ENCODE peak calls at places on chromosome 9, in eight cellular contexts. One of them, this sample, is unnamed. For H3K36me3, the result is how much of the 10 kb centered on the place peaks cover.

GRCh38 chr9:89996106-89996505 is 391.3 kb downstream of the GADD45G start:
- DNase-seq in prostate gland: peak
- DNase-seq in stomach: no peak
- DNase-seq in K562: no peak
- DNase-seq in SK-N-SH: no peak
- DNase-seq in suprapubic skin: no peak
- DNase-seq in upper lobe of left lung: no peak
- DNase-seq in spleen: no peak
- DNase-seq in this sample: no peak

GRCh38 chr9:19690128-19690527 is 98.7 kb downstream of the SLC24A2 start:
- DNase-seq in prostate gland: no peak
- DNase-seq in spleen: no peak
- DNase-seq in K562: no peak
- DNase-seq in upper lobe of left lung: no peak
- DNase-seq in stomach: no peak
- DNase-seq in suprapubic skin: no peak
- DNase-seq in SK-N-SH: no peak
- DNase-seq in this sample: no peak

GRCh38 chr9:122844137-122844536 is 15.7 kb upstream of the PDCL start:
- DNase-seq in spleen: no peak
- DNase-seq in K562: no peak
- DNase-seq in prostate gland: no peak
- DNase-seq in SK-N-SH: no peak
- DNase-seq in stomach: no peak
- DNase-seq in upper lobe of left lung: no peak
- DNase-seq in suprapubic skin: no peak
- DNase-seq in this sample: no peak

GRCh38 chr9:33132249-33132772 is 34.8 kb downstream of the B4GALT1 start:
- DNase-seq in stomach: no peak
- DNase-seq in suprapubic skin: peak
- DNase-seq in prostate gland: no peak
- DNase-seq in upper lobe of left lung: no peak
- DNase-seq in spleen: peak
- DNase-seq in K562: no peak
- DNase-seq in SK-N-SH: no peak
- DNase-seq in this sample: peak

GRCh38 chr9:134850611-134851010 is 30.0 kb upstream of the FCN2 start:
- DNase-seq in SK-N-SH: no peak
- DNase-seq in stomach: no peak
- DNase-seq in spleen: peak
- DNase-seq in K562: no peak
- DNase-seq in prostate gland: no peak
- DNase-seq in upper lobe of left lung: no peak
- DNase-seq in suprapubic skin: peak
- DNase-seq in this sample: no peak

GRCh38 chr9:127397722-127398647 is 1.0 kb downstream of the SLC2A8 start:
- DNase-seq in upper lobe of left lung: peak
- DNase-seq in K562: peak
- DNase-seq in SK-N-SH: peak
- DNase-seq in stomach: peak
- DNase-seq in prostate gland: peak
- DNase-seq in spleen: peak
- DNase-seq in suprapubic skin: peak
- DNase-seq in this sample: peak

GRCh38 chr9:97237951-97238851 is 69.3 kb upstream of the CCDC180 start:
- DNase-seq in SK-N-SH: peak
- DNase-seq in upper lobe of left lung: peak
- DNase-seq in stomach: peak
- DNase-seq in K562: peak
- DNase-seq in spleen: peak
- DNase-seq in suprapubic skin: peak
- DNase-seq in prostate gland: peak
- DNase-seq in this sample: peak

GRCh38 chr9:121755581-121755980 is 104.1 kb downstream of the DAB2IP start:
- DNase-seq in spleen: no peak
- DNase-seq in SK-N-SH: no peak
- DNase-seq in K562: no peak
- DNase-seq in stomach: no peak
- DNase-seq in upper lobe of left lung: no peak
- DNase-seq in suprapubic skin: no peak
- DNase-seq in prostate gland: no peak
- DNase-seq in this sample: no peak

GRCh38 chr9:93096131-93096802 is at the start of gene CARD19:
- DNase-seq in SK-N-SH: no peak
- DNase-seq in suprapubic skin: no peak
- DNase-seq in prostate gland: peak
- DNase-seq in upper lobe of left lung: no peak
- DNase-seq in stomach: peak
- DNase-seq in K562: no peak
- DNase-seq in spleen: no peak
- DNase-seq in this sample: peak

GRCh38 chr9:127838375-127839078 is 15.9 kb downstream of the ENG start:
- DNase-seq in prostate gland: no peak
- DNase-seq in SK-N-SH: no peak
- DNase-seq in spleen: peak
- DNase-seq in suprapubic skin: peak
- DNase-seq in upper lobe of left lung: peak
- DNase-seq in K562: no peak
- DNase-seq in stomach: peak
- DNase-seq in this sample: peak

GRCh38 chr9:124340219-124341069 is 74.8 kb downstream of the PSMB7 start:
- DNase-seq in K562: no peak
- DNase-seq in upper lobe of left lung: peak
- DNase-seq in spleen: no peak
- DNase-seq in suprapubic skin: no peak
- DNase-seq in SK-N-SH: no peak
- DNase-seq in prostate gland: no peak
- DNase-seq in stomach: no peak
- DNase-seq in this sample: no peak

GRCh38 chr9:70772591-70772990 is 348.8 kb downstream of the TRPM3 start:
- DNase-seq in prostate gland: no peak
- DNase-seq in suprapubic skin: no peak
- DNase-seq in stomach: no peak
- DNase-seq in K562: no peak
- DNase-seq in spleen: no peak
- DNase-seq in SK-N-SH: no peak
- DNase-seq in upper lobe of left lung: no peak
- DNase-seq in this sample: no peak

GRCh38 chr9:71604197-71605063 is 163.9 kb downstream of the CEMIP2 start:
- DNase-seq in SK-N-SH: peak
- DNase-seq in stomach: peak
- DNase-seq in K562: peak
- DNase-seq in upper lobe of left lung: no peak
- DNase-seq in suprapubic skin: no peak
- DNase-seq in spleen: peak
- DNase-seq in prostate gland: peak
- DNase-seq in this sample: peak

GRCh38 chr9:80678906-80679305 is 1010.4 kb downstream of the TLE1 start:
- DNase-seq in spleen: no peak
- DNase-seq in SK-N-SH: no peak
- DNase-seq in K562: no peak
- DNase-seq in stomach: no peak
- DNase-seq in prostate gland: no peak
- DNase-seq in suprapubic skin: no peak
- DNase-seq in upper lobe of left lung: no peak
- DNase-seq in this sample: no peak

GRCh38 chr9:112028242-112029221 is 131.9 kb downstream of the UGCG start:
- DNase-seq in stomach: no peak
- DNase-seq in suprapubic skin: no peak
- DNase-seq in K562: no peak
- DNase-seq in spleen: no peak
- DNase-seq in SK-N-SH: no peak
- DNase-seq in prostate gland: no peak
- DNase-seq in upper lobe of left lung: no peak
- DNase-seq in this sample: no peak

GRCh38 chr9:114289106-114289505 is 33.8 kb upstream of the ORM1 start:
- DNase-seq in spleen: peak
- DNase-seq in prostate gland: no peak
- DNase-seq in stomach: no peak
- DNase-seq in suprapubic skin: peak
- DNase-seq in SK-N-SH: no peak
- DNase-seq in upper lobe of left lung: no peak
- DNase-seq in K562: no peak
- DNase-seq in this sample: peak

GRCh38 chr9:82088591-82088990 is 100.0 kb downstream of the SPATA31D1 start:
- DNase-seq in SK-N-SH: no peak
- DNase-seq in upper lobe of left lung: peak
- DNase-seq in stomach: no peak
- DNase-seq in K562: no peak
- DNase-seq in spleen: no peak
- DNase-seq in prostate gland: no peak
- DNase-seq in suprapubic skin: no peak
- DNase-seq in this sample: no peak

GRCh38 chr9:96136992-96137665 is 164.8 kb downstream of the HSD17B3 start:
- DNase-seq in stomach: peak
- DNase-seq in suprapubic skin: peak
- DNase-seq in K562: no peak
- DNase-seq in spleen: no peak
- DNase-seq in prostate gland: peak
- DNase-seq in SK-N-SH: no peak
- DNase-seq in upper lobe of left lung: peak
- DNase-seq in this sample: peak

GRCh38 chr9:5305741-5306140 is 1.2 kb upstream of the RLN2 start:
- DNase-seq in K562: no peak
- DNase-seq in SK-N-SH: no peak
- DNase-seq in stomach: no peak
- DNase-seq in upper lobe of left lung: no peak
- DNase-seq in prostate gland: no peak
- DNase-seq in suprapubic skin: no peak
- DNase-seq in spleen: no peak
- DNase-seq in this sample: no peak

GRCh38 chr9:136439550-136440408 is at the start of gene INPP5E:
- DNase-seq in prostate gland: peak
- DNase-seq in stomach: peak
- DNase-seq in K562: peak
- DNase-seq in spleen: peak
- DNase-seq in SK-N-SH: peak
- DNase-seq in suprapubic skin: no peak
- DNase-seq in upper lobe of left lung: peak
- DNase-seq in this sample: peak

GRCh38 chr9:89775641-89776040 is 170.8 kb downstream of the GADD45G start:
- DNase-seq in spleen: peak
- DNase-seq in K562: no peak
- DNase-seq in prostate gland: no peak
- DNase-seq in upper lobe of left lung: no peak
- DNase-seq in SK-N-SH: no peak
- DNase-seq in suprapubic skin: no peak
- DNase-seq in stomach: no peak
- DNase-seq in this sample: no peak

DNA sequence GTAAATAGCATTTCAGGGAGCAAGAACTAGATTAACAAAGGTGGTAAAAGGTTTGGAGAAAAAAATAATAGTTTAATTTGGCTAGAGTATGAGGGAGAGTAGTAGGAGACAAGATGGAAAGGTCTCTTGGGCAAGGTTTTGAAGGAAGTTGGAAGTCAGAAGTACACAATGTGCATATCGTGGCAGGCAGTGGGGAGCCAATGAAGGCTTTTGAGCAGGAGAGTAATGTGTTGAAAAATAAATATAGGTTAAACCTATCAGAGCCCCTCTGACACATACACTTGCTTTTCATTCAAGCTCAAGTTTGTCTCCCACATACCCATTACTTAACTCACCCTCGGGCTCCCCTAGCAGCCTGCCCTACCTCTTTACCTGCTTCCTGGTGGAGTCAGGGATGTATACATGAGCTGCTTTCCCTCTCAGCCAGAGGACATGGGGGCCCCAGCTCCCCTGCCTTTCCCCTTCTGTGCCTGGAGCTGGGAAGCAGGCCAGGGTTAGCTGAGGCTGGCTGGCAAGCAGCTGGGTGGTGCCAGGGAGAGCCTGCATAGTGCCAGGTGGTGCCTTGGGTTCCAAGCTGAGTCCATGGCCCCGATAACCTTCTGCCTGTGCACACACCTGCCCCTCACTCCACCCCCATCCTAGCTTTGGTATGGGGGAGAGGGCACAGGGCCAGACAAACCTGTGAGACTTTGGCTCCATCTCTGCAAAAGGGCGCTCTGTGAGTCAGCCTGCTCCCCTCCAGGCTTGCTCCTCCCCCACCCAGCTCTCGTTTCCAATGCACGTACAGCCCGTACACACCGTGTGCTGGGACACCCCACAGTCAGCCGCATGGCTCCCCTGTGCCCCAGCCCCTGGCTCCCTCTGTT is at the start of gene CA9:
- DNase-seq in spleen: no peak
- DNase-seq in upper lobe of left lung: peak
- DNase-seq in suprapubic skin: no peak
- DNase-seq in stomach: peak
- DNase-seq in prostate gland: no peak
- DNase-seq in K562: no peak
- DNase-seq in SK-N-SH: no peak
- DNase-seq in this sample: peak
- H3K36me3 ChIP-seq in spleen: under half
- H3K36me3 ChIP-seq in upper lobe of left lung: under half
- H3K36me3 ChIP-seq in suprapubic skin: under half
- H3K36me3 ChIP-seq in stomach: under half
- H3K36me3 ChIP-seq in prostate gland: under half
- H3K36me3 ChIP-seq in K562: under half
- H3K36me3 ChIP-seq in SK-N-SH: under half
- H3K36me3 ChIP-seq in this sample: under half

GRCh38 chr9:72661401-72662135 is 140.2 kb downstream of the TMC1 start:
- DNase-seq in upper lobe of left lung: no peak
- DNase-seq in stomach: no peak
- DNase-seq in K562: no peak
- DNase-seq in suprapubic skin: no peak
- DNase-seq in prostate gland: no peak
- DNase-seq in SK-N-SH: no peak
- DNase-seq in spleen: no peak
- DNase-seq in this sample: no peak
- TF ChIP-seq CTCF in upper lobe of left lung: no peak
- TF ChIP-seq CTCF in stomach: no peak
- TF ChIP-seq CTCF in K562: no peak
- TF ChIP-seq CTCF in suprapubic skin: no peak
- TF ChIP-seq CTCF in prostate gland: no peak
- TF ChIP-seq CTCF in SK-N-SH: no peak
- TF ChIP-seq CTCF in spleen: no peak
- TF ChIP-seq CTCF in this sample: no peak

DNA sequence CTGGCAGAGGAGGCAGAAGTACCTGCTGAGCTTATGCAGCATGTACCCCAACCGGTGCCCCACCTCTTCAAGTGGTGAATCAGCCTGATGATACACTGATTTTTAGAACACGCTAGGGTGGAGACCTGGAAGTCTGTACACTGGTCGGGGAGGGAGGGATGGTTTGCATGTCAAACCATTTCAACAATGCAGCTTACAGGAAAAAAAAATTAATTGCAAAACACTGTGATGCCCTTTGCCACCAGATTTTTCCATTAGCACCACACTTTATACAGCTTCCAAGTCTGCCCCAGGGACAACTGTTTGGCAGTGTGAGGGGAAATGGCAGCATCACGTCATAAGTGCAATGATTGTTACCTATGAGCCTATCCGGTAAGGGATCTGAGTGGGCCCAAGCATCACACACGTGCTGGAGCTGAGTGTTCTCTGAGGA is 155.1 kb upstream of the DMRT1 start:
- DNase-seq in suprapubic skin: no peak
- DNase-seq in K562: no peak
- DNase-seq in spleen: no peak
- DNase-seq in upper lobe of left lung: no peak
- DNase-seq in stomach: no peak
- DNase-seq in SK-N-SH: no peak
- DNase-seq in prostate gland: peak
- DNase-seq in this sample: no peak
- TF ChIP-seq POLR2AphosphoS5 in suprapubic skin: no peak
- TF ChIP-seq POLR2AphosphoS5 in K562: no peak
- TF ChIP-seq POLR2AphosphoS5 in spleen: no peak
- TF ChIP-seq POLR2AphosphoS5 in upper lobe of left lung: no peak
- TF ChIP-seq POLR2AphosphoS5 in stomach: peak
- TF ChIP-seq POLR2AphosphoS5 in SK-N-SH: no peak
- TF ChIP-seq POLR2AphosphoS5 in prostate gland: no peak
- TF ChIP-seq POLR2AphosphoS5 in this sample: peak

GRCh38 chr9:132630811-132631210 is 39.0 kb downstream of the DDX31 start:
- DNase-seq in K562: no peak
- DNase-seq in SK-N-SH: no peak
- DNase-seq in spleen: no peak
- DNase-seq in suprapubic skin: no peak
- DNase-seq in stomach: no peak
- DNase-seq in upper lobe of left lung: no peak
- DNase-seq in prostate gland: no peak
- DNase-seq in this sample: no peak
- H3K36me3 ChIP-seq in K562: half or more
- H3K36me3 ChIP-seq in SK-N-SH: half or more
- H3K36me3 ChIP-seq in spleen: under half
- H3K36me3 ChIP-seq in suprapubic skin: half or more
- H3K36me3 ChIP-seq in stomach: half or more
- H3K36me3 ChIP-seq in upper lobe of left lung: under half
- H3K36me3 ChIP-seq in prostate gland: under half
- H3K36me3 ChIP-seq in this sample: under half